ENCODE peak calls at places on chromosomes 5 and 9, in five cellular contexts. R is T-helper 2 cell; G is fibroblast of pulmonary artery; P is T-cell; K is effector CD4-positive, alpha-beta T cell. D is an unnamed sample.

GRCh38 chr9:80062581-80062980 is 490.8 kb downstream of the TLE4 start:
- DNase-seq in K (no peak), P (no peak), G (no peak), R (no peak), D (no peak)

GRCh38 chr5:1543398-1544293 is 19.9 kb upstream of the LPCAT1 start:
- DNase-seq in G (peak), P (no peak), K (no peak), R (no peak), D (no peak)

GRCh38 chr5:154467655-154468354 is 10.2 kb downstream of the HAND1 start:
- DNase-seq in K (peak), R (peak), P (peak), G (peak), D (peak)

GRCh38 chr9:121857941-121858340 is 206.5 kb downstream of the DAB2IP start:
- DNase-seq in G (no peak), R (no peak), P (no peak), K (no peak), D (no peak)

GRCh38 chr5:170429014-170429413 is 39.8 kb upstream of the KCNMB1 start:
- DNase-seq in R (no peak), G (peak), P (no peak), K (no peak), D (no peak)

GRCh38 chr5:163913548-163913947 is 408.1 kb downstream of the MAT2B start:
- DNase-seq in R (no peak), P (no peak), K (no peak), G (peak), D (no peak)

GRCh38 chr9:71490810-71491209 is 277.5 kb downstream of the CEMIP2 start:
- DNase-seq in K (no peak), G (no peak), R (no peak), P (no peak), D (no peak)

GRCh38 chr9:28293691-28294090 is 720.4 kb upstream of the C9orf72 start:
- DNase-seq in K (no peak), R (no peak), G (no peak), P (no peak), D (no peak)

GRCh38 chr5:93274291-93274690 is 306.7 kb downstream of the NR2F1-AS1 start:
- DNase-seq in R (no peak), P (no peak), K (no peak), G (peak), D (no peak)

GRCh38 chr5:1883120-1883924 is 597 bp upstream of the IRX4 start:
- DNase-seq in R (no peak), P (no peak), G (no peak), K (no peak), D (no peak)

GRCh38 chr5:129474544-129474943 is 14.4 kb downstream of the ADAMTS19 start:
- DNase-seq in R (no peak), G (peak), K (no peak), P (no peak), D (no peak)

GRCh38 chr5:118249386-118249785 is 739.0 kb downstream of the DTWD2 start:
- DNase-seq in K (no peak), G (no peak), R (no peak), P (no peak), D (no peak)

D was measured in body of pancreas.